ENCODE peak calls at places on chromosomes 16 and 17, in five cellular contexts. I is A549, W is SK-N-SH, B is IMR-90, X is HepG2. K is an unnamed sample.

GRCh38 chr16:24001706-24002105 is 165.9 kb downstream of the PRKCB start:
- DNase-seq in B (no peak), I (no peak), W (no peak), X (no peak), K (no peak)

GRCh38 chr16:1762196-1762878 is 9.0 kb downstream of the NME3 start:
- DNase-seq in I (no peak), B (no peak), X (no peak), W (no peak), K (no peak)

GRCh38 chr16:11034481-11034931 is 90.1 kb downstream of the CLEC16A start:
- DNase-seq in W (no peak), B (peak), I (no peak), X (no peak), K (no peak)

GRCh38 chr17:45338023-45338781 is 21.4 kb upstream of the MAP3K14 start:
- DNase-seq in I (no peak), X (no peak), B (no peak), W (peak), K (no peak)

GRCh38 chr16:74944466-74944865 is 40.5 kb downstream of the WDR59 start:
- DNase-seq in B (no peak), W (no peak), X (no peak), I (no peak), K (no peak)

GRCh38 chr17:42107597-42108576 is 4.6 kb downstream of the DHX58 start:
- DNase-seq in B (peak), I (peak), X (no peak), W (peak), K (peak)

GRCh38 chr17:63185420-63185819 is 219.4 kb downstream of the TANC2 start:
- DNase-seq in X (no peak), B (no peak), W (no peak), I (no peak), K (no peak)

GRCh38 chr17:3891626-3892094 is 1.2 kb downstream of the CAMKK1 start:
- DNase-seq in W (no peak), I (no peak), X (no peak), B (peak), K (no peak)

GRCh38 chr16:79417465-79418093 is 183.0 kb downstream of the MAF start:
- DNase-seq in X (no peak), B (no peak), I (no peak), W (no peak), K (no peak)

GRCh38 chr17:55577011-55577586 is 65.8 kb upstream of the SMIM36 start:
- DNase-seq in I (no peak), X (no peak), W (no peak), B (peak), K (no peak)

GRCh38 chr17:79461041-79461440 is 149.8 kb downstream of the RBFOX3 start:
- DNase-seq in W (no peak), B (peak), I (peak), X (no peak), K (no peak)

GRCh38 chr17:75695141-75695829 is 26.0 kb upstream of the ITGB4 start:
- DNase-seq in I (no peak), X (no peak), B (peak), W (no peak), K (no peak)
- TF ChIP-seq USF2 in I (no peak), X (no peak), B (no peak), W (no peak), K (no peak)

GRCh38 chr17:81302861-81303326 is 7.8 kb upstream of the SLC38A10 start:
- DNase-seq in B (no peak), I (no peak), X (peak), W (peak), K (no peak)
- TF ChIP-seq USF2 in B (no peak), I (no peak), X (peak), W (no peak), K (no peak)

GRCh38 chr16:4372578-4373355 is 1.1 kb downstream of the VASN start:
- DNase-seq in X (peak), I (peak), B (peak), W (peak), K (no peak)
- TF ChIP-seq USF2 in X (no peak), I (no peak), B (no peak), W (no peak), K (no peak)

GRCh38 chr17:49496183-49496865 is 1.2 kb downstream of the NGFR start:
- DNase-seq in I (peak), X (no peak), W (peak), B (peak), K (no peak)
- TF ChIP-seq USF2 in I (no peak), X (no peak), W (no peak), B (no peak), K (no peak)

GRCh38 chr17:29659155-29659554 is 36.4 kb upstream of the CORO6 start:
- DNase-seq in B (no peak), X (no peak), I (no peak), W (no peak), K (no peak)

GRCh38 chr17:29650407-29650806 is 27.7 kb upstream of the CORO6 start:
- DNase-seq in X (no peak), I (no peak), B (no peak), W (no peak), K (no peak)

GRCh38 chr17:29649359-29649758 is 26.6 kb upstream of the CORO6 start:
- DNase-seq in B (no peak), I (no peak), X (no peak), W (no peak), K (no peak)

GRCh38 chr17:29653995-29654714 is 31.4 kb upstream of the CORO6 start:
- DNase-seq in I (no peak), X (no peak), B (no peak), W (no peak), K (no peak)
- TF ChIP-seq USF2 in I (no peak), X (no peak), B (no peak), W (no peak), K (no peak)

GRCh38 chr17:6455321-6455705 is 11.1 kb downstream of the PIMREG start:
- DNase-seq in X (no peak), I (no peak), W (peak), B (peak), K (no peak)
- TF ChIP-seq USF2 in X (no peak), I (no peak), W (no peak), B (no peak), K (no peak)

DNA sequence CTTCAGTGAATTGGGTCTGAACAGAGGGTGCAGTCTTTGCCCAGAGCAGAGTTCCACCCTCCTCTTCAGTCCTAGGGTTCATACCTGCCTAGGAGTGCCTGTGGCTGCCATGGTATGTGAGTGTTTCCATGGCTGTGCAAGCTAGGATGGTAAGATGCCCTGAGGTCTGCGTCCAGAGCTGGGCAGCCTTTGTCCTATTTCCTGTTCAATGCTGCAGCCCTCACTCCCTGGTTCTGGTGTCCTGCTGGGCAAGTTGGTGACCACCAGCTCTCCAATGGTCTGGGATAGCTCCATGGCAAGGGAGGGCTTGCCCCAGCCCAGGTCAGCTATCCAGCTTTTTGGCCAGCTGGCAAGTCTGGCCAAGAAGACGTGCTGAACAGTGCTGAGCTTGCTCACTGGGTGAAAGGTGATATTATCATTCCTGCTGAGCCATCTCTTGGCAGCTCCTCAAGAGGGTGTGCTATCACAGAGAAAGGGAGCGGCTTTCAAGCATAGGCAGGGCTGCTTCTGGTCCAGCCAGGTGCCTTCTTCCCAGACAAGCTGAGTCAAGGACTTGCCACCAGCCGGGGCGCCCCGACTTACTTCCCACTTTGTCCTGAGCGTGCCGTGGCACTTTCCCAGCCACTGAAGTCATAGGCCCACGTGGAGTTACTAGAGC is 13.0 kb upstream of the NFATC3 start:
- DNase-seq in I (no peak), B (peak), X (no peak), W (no peak), K (peak)
- TF ChIP-seq USF2 in I (no peak), B (no peak), X (no peak), W (no peak), K (no peak)

GRCh38 chr17:64192588-64192987 is 62.6 kb upstream of the ERN1 start:
- DNase-seq in B (no peak), X (no peak), W (no peak), I (no peak), K (no peak)

GRCh38 chr17:64200080-64201042 is 62.7 kb downstream of the TEX2 start:
- DNase-seq in W (no peak), B (peak), I (no peak), X (no peak), K (no peak)

GRCh38 chr17:64198711-64199110 is 64.3 kb downstream of the TEX2 start:
- DNase-seq in X (no peak), B (no peak), I (no peak), W (no peak), K (no peak)

DNA sequence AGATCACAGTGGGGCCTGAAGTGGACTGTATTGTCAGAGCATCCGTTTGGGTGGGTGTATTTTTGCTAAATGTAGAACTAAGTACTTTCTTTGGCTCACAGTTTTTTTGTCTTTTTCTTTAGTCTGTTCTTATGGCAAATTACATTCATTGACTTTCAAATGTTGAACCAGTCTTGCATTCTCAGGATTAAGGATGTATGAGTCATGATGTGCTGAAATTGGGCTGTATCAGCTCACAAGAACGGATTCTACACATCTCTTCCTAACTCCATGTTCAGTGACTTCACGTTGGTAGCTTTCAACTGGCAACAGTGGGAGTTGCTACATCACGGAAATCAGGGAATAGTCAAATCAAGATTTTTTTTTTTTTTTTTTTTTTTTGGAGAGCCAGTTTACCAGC is 66.4 kb downstream of the TEX2 start:
- DNase-seq in I (no peak), B (peak), X (no peak), W (no peak), K (no peak)
- TF ChIP-seq USF2 in I (no peak), B (no peak), X (no peak), W (no peak), K (no peak)

K was measured in H1.